ENCODE peak calls at places on chromosome 22, in six cellular contexts. One of them, this sample, is unnamed.

GRCh38 chr22:35173655-35174054 is 83.6 kb upstream of the HMGXB4 start:
- DNase-seq in IMR-90: no peak
- DNase-seq in ACHN: no peak
- DNase-seq in AML-193: no peak
- DNase-seq in HS-5: no peak
- DNase-seq in CD8-positive, alpha-beta memory T cell: no peak
- DNase-seq in this sample: no peak

GRCh38 chr22:46652081-46652929 is 32.1 kb downstream of the GRAMD4 start:
- DNase-seq in HS-5: no peak
- DNase-seq in ACHN: no peak
- DNase-seq in CD8-positive, alpha-beta memory T cell: no peak
- DNase-seq in IMR-90: peak
- DNase-seq in AML-193: no peak
- DNase-seq in this sample: no peak

GRCh38 chr22:20866716-20867115 is 7.9 kb downstream of the SNAP29 start:
- DNase-seq in CD8-positive, alpha-beta memory T cell: no peak
- DNase-seq in HS-5: no peak
- DNase-seq in AML-193: no peak
- DNase-seq in IMR-90: peak
- DNase-seq in ACHN: no peak
- DNase-seq in this sample: no peak

GRCh38 chr22:42930810-42931420 is 73.8 kb upstream of the ARFGAP3 start:
- DNase-seq in HS-5: no peak
- DNase-seq in ACHN: peak
- DNase-seq in CD8-positive, alpha-beta memory T cell: no peak
- DNase-seq in AML-193: no peak
- DNase-seq in IMR-90: peak
- DNase-seq in this sample: no peak

GRCh38 chr22:23904855-23905254 is 10.7 kb downstream of the MIF start:
- DNase-seq in AML-193: no peak
- DNase-seq in HS-5: no peak
- DNase-seq in IMR-90: no peak
- DNase-seq in CD8-positive, alpha-beta memory T cell: no peak
- DNase-seq in ACHN: no peak
- DNase-seq in this sample: no peak

GRCh38 chr22:30262917-30263741 is 3.5 kb downstream of the OSM start:
- DNase-seq in AML-193: peak
- DNase-seq in HS-5: no peak
- DNase-seq in IMR-90: peak
- DNase-seq in CD8-positive, alpha-beta memory T cell: peak
- DNase-seq in ACHN: peak
- DNase-seq in this sample: peak

GRCh38 chr22:19360862-19361261 is 69.3 kb upstream of the CLTCL1 start:
- DNase-seq in HS-5: no peak
- DNase-seq in AML-193: no peak
- DNase-seq in CD8-positive, alpha-beta memory T cell: no peak
- DNase-seq in ACHN: no peak
- DNase-seq in IMR-90: no peak
- DNase-seq in this sample: no peak

GRCh38 chr22:47619631-47620030 is 857.2 kb downstream of the TBC1D22A start:
- DNase-seq in ACHN: no peak
- DNase-seq in CD8-positive, alpha-beta memory T cell: no peak
- DNase-seq in IMR-90: no peak
- DNase-seq in HS-5: no peak
- DNase-seq in AML-193: no peak
- DNase-seq in this sample: no peak

GRCh38 chr22:27063381-27063780 is 406.0 kb downstream of the MIAT start:
- DNase-seq in ACHN: no peak
- DNase-seq in CD8-positive, alpha-beta memory T cell: no peak
- DNase-seq in IMR-90: no peak
- DNase-seq in HS-5: no peak
- DNase-seq in AML-193: no peak
- DNase-seq in this sample: no peak

GRCh38 chr22:38850941-38851849 is 7.4 kb upstream of the NPTXR start:
- DNase-seq in AML-193: no peak
- DNase-seq in ACHN: peak
- DNase-seq in CD8-positive, alpha-beta memory T cell: no peak
- DNase-seq in IMR-90: peak
- DNase-seq in HS-5: peak
- DNase-seq in this sample: no peak

GRCh38 chr22:49362393-49362792 is 465.3 kb downstream of the BRD1 start:
- DNase-seq in CD8-positive, alpha-beta memory T cell: no peak
- DNase-seq in IMR-90: no peak
- DNase-seq in ACHN: no peak
- DNase-seq in AML-193: no peak
- DNase-seq in HS-5: no peak
- DNase-seq in this sample: no peak

GRCh38 chr22:42114721-42115120 is 15.9 kb downstream of the CYP2D6 start:
- DNase-seq in AML-193: peak
- DNase-seq in ACHN: peak
- DNase-seq in CD8-positive, alpha-beta memory T cell: no peak
- DNase-seq in IMR-90: peak
- DNase-seq in HS-5: no peak
- DNase-seq in this sample: peak

GRCh38 chr22:37635157-37635556 is 4.3 kb upstream of the SH3BP1 start:
- DNase-seq in ACHN: no peak
- DNase-seq in IMR-90: no peak
- DNase-seq in HS-5: no peak
- DNase-seq in AML-193: no peak
- DNase-seq in CD8-positive, alpha-beta memory T cell: no peak
- DNase-seq in this sample: no peak

GRCh38 chr22:33400891-33401290 is 342.7 kb upstream of the SYN3 start:
- DNase-seq in HS-5: no peak
- DNase-seq in IMR-90: no peak
- DNase-seq in ACHN: peak
- DNase-seq in CD8-positive, alpha-beta memory T cell: no peak
- DNase-seq in AML-193: no peak
- DNase-seq in this sample: no peak

GRCh38 chr22:49606562-49606961 is 221.1 kb downstream of the BRD1 start:
- DNase-seq in HS-5: no peak
- DNase-seq in CD8-positive, alpha-beta memory T cell: no peak
- DNase-seq in ACHN: no peak
- DNase-seq in IMR-90: no peak
- DNase-seq in AML-193: no peak
- DNase-seq in this sample: no peak

GRCh38 chr22:32815943-32816342 is 14.4 kb downstream of the TIMP3 start:
- DNase-seq in HS-5: no peak
- DNase-seq in ACHN: no peak
- DNase-seq in CD8-positive, alpha-beta memory T cell: no peak
- DNase-seq in AML-193: no peak
- DNase-seq in IMR-90: no peak
- DNase-seq in this sample: no peak

GRCh38 chr22:20952544-20953341 is 14.3 kb upstream of the AIFM3 start:
- DNase-seq in IMR-90: no peak
- DNase-seq in AML-193: no peak
- DNase-seq in ACHN: no peak
- DNase-seq in HS-5: no peak
- DNase-seq in CD8-positive, alpha-beta memory T cell: no peak
- DNase-seq in this sample: peak

GRCh38 chr22:18970180-18970947 is 34.3 kb upstream of the PRODH start:
- DNase-seq in CD8-positive, alpha-beta memory T cell: no peak
- DNase-seq in ACHN: peak
- DNase-seq in HS-5: no peak
- DNase-seq in AML-193: no peak
- DNase-seq in IMR-90: no peak
- DNase-seq in this sample: peak

GRCh38 chr22:30705710-30706651 is 11.3 kb downstream of the OSBP2 start:
- DNase-seq in CD8-positive, alpha-beta memory T cell: peak
- DNase-seq in IMR-90: peak
- DNase-seq in HS-5: peak
- DNase-seq in ACHN: no peak
- DNase-seq in AML-193: no peak
- DNase-seq in this sample: no peak

GRCh38 chr22:17258015-17258827 is 39.0 kb upstream of the ADA2 start:
- DNase-seq in AML-193: no peak
- DNase-seq in IMR-90: no peak
- DNase-seq in HS-5: no peak
- DNase-seq in CD8-positive, alpha-beta memory T cell: no peak
- DNase-seq in ACHN: no peak
- DNase-seq in this sample: peak

GRCh38 chr22:35457729-35458546 is 58.0 kb downstream of the MCM5 start:
- DNase-seq in ACHN: no peak
- DNase-seq in IMR-90: peak
- DNase-seq in CD8-positive, alpha-beta memory T cell: no peak
- DNase-seq in HS-5: no peak
- DNase-seq in AML-193: no peak
- DNase-seq in this sample: no peak

GRCh38 chr22:39177791-39178190 is 25.3 kb upstream of the CBX7 start:
- DNase-seq in CD8-positive, alpha-beta memory T cell: no peak
- DNase-seq in HS-5: no peak
- DNase-seq in AML-193: no peak
- DNase-seq in IMR-90: no peak
- DNase-seq in ACHN: no peak
- DNase-seq in this sample: no peak

GRCh38 chr22:26797910-26798309 is 140.5 kb downstream of the MIAT start:
- DNase-seq in IMR-90: no peak
- DNase-seq in ACHN: peak
- DNase-seq in HS-5: no peak
- DNase-seq in CD8-positive, alpha-beta memory T cell: no peak
- DNase-seq in AML-193: no peak
- DNase-seq in this sample: peak

GRCh38 chr22:35523167-35523928 is 17.3 kb upstream of the RASD2 start:
- DNase-seq in AML-193: no peak
- DNase-seq in IMR-90: no peak
- DNase-seq in CD8-positive, alpha-beta memory T cell: no peak
- DNase-seq in HS-5: no peak
- DNase-seq in ACHN: no peak
- DNase-seq in this sample: no peak

GRCh38 chr22:33112606-33113005 is 54.4 kb upstream of the SYN3 start:
- DNase-seq in CD8-positive, alpha-beta memory T cell: no peak
- DNase-seq in IMR-90: no peak
- DNase-seq in HS-5: no peak
- DNase-seq in ACHN: no peak
- DNase-seq in AML-193: no peak
- DNase-seq in this sample: no peak

GRCh38 chr22:20001082-20001638 is 15.5 kb downstream of the ARVCF start:
- DNase-seq in CD8-positive, alpha-beta memory T cell: no peak
- DNase-seq in AML-193: no peak
- DNase-seq in ACHN: no peak
- DNase-seq in IMR-90: peak
- DNase-seq in HS-5: no peak
- DNase-seq in this sample: no peak

GRCh38 chr22:43066844-43067385 is 22.3 kb downstream of the TTLL1 start:
- DNase-seq in HS-5: no peak
- DNase-seq in ACHN: no peak
- DNase-seq in IMR-90: peak
- DNase-seq in AML-193: no peak
- DNase-seq in CD8-positive, alpha-beta memory T cell: no peak
- DNase-seq in this sample: peak

GRCh38 chr22:20588843-20589581 is 81.6 kb downstream of the MED15 start:
- DNase-seq in IMR-90: no peak
- DNase-seq in HS-5: no peak
- DNase-seq in AML-193: no peak
- DNase-seq in ACHN: no peak
- DNase-seq in CD8-positive, alpha-beta memory T cell: no peak
- DNase-seq in this sample: no peak

GRCh38 chr22:45934659-45935341 is 42.2 kb downstream of the WNT7B start:
- DNase-seq in ACHN: peak
- DNase-seq in CD8-positive, alpha-beta memory T cell: no peak
- DNase-seq in IMR-90: peak
- DNase-seq in AML-193: no peak
- DNase-seq in HS-5: peak
- DNase-seq in this sample: peak

GRCh38 chr22:39432361-39432811 is 24.4 kb upstream of the MGAT3 start:
- DNase-seq in CD8-positive, alpha-beta memory T cell: no peak
- DNase-seq in ACHN: no peak
- DNase-seq in AML-193: no peak
- DNase-seq in IMR-90: no peak
- DNase-seq in HS-5: no peak
- DNase-seq in this sample: no peak

GRCh38 chr22:38401336-38402084 is 53.5 kb downstream of the KCNJ4 start:
- DNase-seq in CD8-positive, alpha-beta memory T cell: no peak
- DNase-seq in IMR-90: no peak
- DNase-seq in HS-5: no peak
- DNase-seq in ACHN: no peak
- DNase-seq in AML-193: no peak
- DNase-seq in this sample: no peak

GRCh38 chr22:39170825-39171622 is 18.5 kb upstream of the CBX7 start:
- DNase-seq in HS-5: peak
- DNase-seq in ACHN: peak
- DNase-seq in CD8-positive, alpha-beta memory T cell: peak
- DNase-seq in AML-193: peak
- DNase-seq in IMR-90: peak
- DNase-seq in this sample: peak